ENCODE peak calls at places on chromosomes 12 and 14, in eight cellular contexts. Y is T-helper 1 cell; W is DMS153; D is effector CD4-positive, alpha-beta T cell; L is pons; J is GM20000; V is fibroblast of lung; B is left ventricle myocardium inferior. G is an unnamed sample.

GRCh38 chr12:73863541-73863940 is 674.1 kb upstream of the ATXN7L3B start:
- DNase-seq in Y (no peak), W (no peak), D (no peak), L (no peak), J (no peak), V (no peak), B (no peak), G (no peak)

GRCh38 chr14:105326891-105327694 is 12.5 kb downstream of the PACS2 start:
- DNase-seq in Y (no peak), W (no peak), D (no peak), L (no peak), J (no peak), V (no peak), B (no peak), G (no peak)

GRCh38 chr14:85391455-85391854 is 138.5 kb upstream of the FLRT2 start:
- DNase-seq in Y (no peak), W (no peak), D (no peak), L (no peak), J (no peak), V (no peak), B (no peak), G (no peak)

GRCh38 chr14:41986726-41987125 is 380.1 kb downstream of the LRFN5 start:
- DNase-seq in Y (no peak), W (no peak), D (no peak), L (no peak), J (no peak), V (peak), B (no peak), G (no peak)

GRCh38 chr12:46387697-46388096 is 15.1 kb upstream of the SLC38A2 start:
- DNase-seq in Y (no peak), W (no peak), D (no peak), L (no peak), J (no peak), V (no peak), B (no peak), G (no peak)

GRCh38 chr14:78933948-78934524 is 763.9 kb downstream of the NRXN3 start:
- DNase-seq in Y (no peak), W (peak), D (no peak), L (peak), J (peak), V (peak), B (no peak), G (no peak)

GRCh38 chr14:82394916-82395315 is 861.3 kb upstream of the SEL1L start:
- DNase-seq in Y (no peak), W (no peak), D (no peak), L (no peak), J (no peak), V (no peak), B (no peak), G (no peak)

GRCh38 chr12:12726543-12727093 is 9.4 kb downstream of the CDKN1B start:
- DNase-seq in Y (no peak), W (no peak), D (no peak), L (peak), J (no peak), V (peak), B (no peak), G (no peak)

GRCh38 chr12:43381879-43382278 is 170.1 kb downstream of the ADAMTS20 start:
- DNase-seq in Y (no peak), W (no peak), D (no peak), L (no peak), J (no peak), V (no peak), B (no peak), G (no peak)

G was measured in effector CD8-positive, alpha-beta T cell.